ENCODE peak calls at places on chromosome 13, in seven cellular contexts. T is A549, V is gastrocnemius medialis, U is coronary artery, J is uterus, O is OCI-LY7, B is IMR-90. L is an unnamed sample.

GRCh38 chr13:26474286-26474685 is 83.2 kb upstream of the WASF3 start:
- DNase-seq in T (no peak), V (no peak), U (no peak), J (no peak), O (no peak), B (no peak), L (no peak)

GRCh38 chr13:102172406-102172805 is 229.4 kb downstream of the FGF14 start:
- DNase-seq in T (no peak), V (no peak), U (no peak), J (no peak), O (no peak), B (no peak), L (no peak)

GRCh38 chr13:109869312-109870237 is 83.2 kb upstream of the IRS2 start:
- DNase-seq in T (peak), V (peak), U (peak), J (peak), O (no peak), B (peak), L (peak)

GRCh38 chr13:43994999-43995859 is 115.5 kb downstream of the LACC1 start:
- DNase-seq in T (no peak), V (no peak), U (no peak), J (no peak), O (no peak), B (no peak), L (no peak)

GRCh38 chr13:107231941-107232340 is 664.0 kb upstream of the ARGLU1 start:
- DNase-seq in T (no peak), V (no peak), U (no peak), J (no peak), O (no peak), B (no peak), L (no peak)

GRCh38 chr13:78137404-78138142 is 218.9 kb upstream of the EDNRB start:
- DNase-seq in T (peak), V (no peak), U (no peak), J (no peak), O (peak), B (peak), L (no peak)

GRCh38 chr13:109840201-109840892 is 54.0 kb upstream of the IRS2 start:
- DNase-seq in T (no peak), V (no peak), U (no peak), J (no peak), O (no peak), B (peak), L (no peak)

GRCh38 chr13:73059460-73060250 is 850 bp downstream of the KLF5 start:
- DNase-seq in T (no peak), V (peak), U (no peak), J (peak), O (peak), B (peak), L (peak)

GRCh38 chr13:26923824-26924605 is 163.4 kb upstream of the GPR12 start:
- DNase-seq in T (no peak), V (no peak), U (no peak), J (no peak), O (no peak), B (peak), L (no peak)

GRCh38 chr13:99434258-99434788 is 66.9 kb upstream of the TM9SF2 start:
- DNase-seq in T (no peak), V (no peak), U (no peak), J (no peak), O (no peak), B (no peak), L (no peak)

GRCh38 chr13:111665691-111666095 is 345.3 kb downstream of the TEX29 start:
- DNase-seq in T (no peak), V (no peak), U (no peak), J (no peak), O (no peak), B (no peak), L (no peak)

GRCh38 chr13:107641574-107641973 is 573.8 kb downstream of the LIG4 start:
- DNase-seq in T (no peak), V (no peak), U (no peak), J (no peak), O (no peak), B (no peak), L (no peak)

GRCh38 chr13:80928241-80928640 is 587.3 kb upstream of the SPRY2 start:
- DNase-seq in T (no peak), V (no peak), U (no peak), J (no peak), O (no peak), B (no peak), L (no peak)

GRCh38 chr13:78596701-78597550 is 6.4 kb downstream of the POU4F1 start:
- DNase-seq in T (no peak), V (no peak), U (no peak), J (no peak), O (no peak), B (no peak), L (no peak)

GRCh38 chr13:55613429-55614187 is 1527.1 kb upstream of the PRR20A start:
- DNase-seq in T (no peak), V (no peak), U (no peak), J (no peak), O (no peak), B (no peak), L (no peak)

GRCh38 chr13:22135446-22135845 is 464.6 kb downstream of the FGF9 start:
- DNase-seq in T (no peak), V (no peak), U (no peak), J (no peak), O (no peak), B (no peak), L (no peak)

GRCh38 chr13:43304945-43305344 is 281.6 kb downstream of the DNAJC15 start:
- DNase-seq in T (no peak), V (no peak), U (no peak), J (no peak), O (no peak), B (no peak), L (no peak)

GRCh38 chr13:83248751-83249150 is 633.5 kb downstream of the SLITRK1 start:
- DNase-seq in T (no peak), V (no peak), U (no peak), J (no peak), O (no peak), B (no peak), L (no peak)

GRCh38 chr13:19927117-19927734 is 31.3 kb upstream of the ZMYM2 start:
- DNase-seq in T (peak), V (no peak), U (no peak), J (no peak), O (peak), B (peak), L (no peak)

DNA sequence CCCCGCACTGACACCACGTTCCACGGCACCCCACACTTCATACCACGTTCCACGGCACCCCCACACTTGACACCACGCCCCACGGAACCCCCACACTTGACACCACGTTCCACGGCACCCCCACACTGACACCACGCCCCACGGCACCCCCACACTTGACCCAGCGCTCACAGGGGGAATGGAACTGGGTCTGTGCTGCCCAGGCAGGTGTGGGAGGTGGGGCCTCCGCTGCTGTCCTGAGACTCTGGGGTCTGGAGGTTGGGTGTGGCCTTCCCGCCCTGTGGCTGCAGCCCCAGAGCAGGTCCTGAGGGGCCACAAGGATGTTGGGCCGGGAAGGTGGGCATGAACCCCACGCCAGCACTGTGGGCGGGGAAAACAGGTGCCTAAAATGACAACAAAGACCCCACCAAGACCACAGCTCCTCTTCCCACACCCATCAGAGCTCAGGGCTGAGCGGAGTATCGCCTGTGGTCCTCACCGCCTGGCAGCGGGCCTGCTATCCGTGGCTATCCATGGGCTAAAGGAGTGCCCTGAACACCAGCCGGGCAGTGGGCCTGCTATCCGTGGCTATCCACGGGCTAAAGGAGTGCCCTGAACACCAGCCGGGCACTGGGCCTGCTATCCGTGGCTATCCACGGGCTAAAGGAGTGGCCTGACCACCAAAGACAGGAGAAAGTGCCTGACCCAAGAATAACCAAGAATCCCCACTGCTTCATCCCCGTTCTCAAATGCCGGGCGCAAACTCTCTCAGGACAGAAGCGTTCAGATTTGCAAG is 59.9 kb upstream of the C13orf46 start:
- DNase-seq in T (no peak), V (no peak), U (no peak), J (no peak), O (no peak), B (no peak), L (no peak)
- H3K4me3 ChIP-seq in T (no peak), V (no peak), U (peak), J (peak), O (no peak), B (no peak), L (peak)

DNA sequence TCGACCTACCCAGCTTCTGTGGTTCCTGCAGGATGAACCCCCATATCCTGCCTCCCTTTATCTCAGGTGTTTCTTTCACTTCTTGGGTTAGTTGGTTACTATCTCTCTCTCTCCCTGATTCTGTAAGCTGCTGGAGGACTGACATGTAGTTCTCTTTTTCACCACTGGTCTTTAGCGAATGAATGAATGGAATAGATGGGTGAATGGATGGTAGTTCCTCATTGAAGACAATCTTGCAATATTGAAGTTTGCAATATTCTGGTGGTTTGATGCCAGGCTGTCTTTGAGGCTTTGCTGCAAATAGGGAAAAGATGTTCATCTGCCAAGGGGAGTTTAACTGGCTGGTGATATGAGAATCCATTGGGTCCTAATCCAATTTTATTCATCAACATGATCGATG is 120.2 kb downstream of the UBL3 start:
- DNase-seq in T (no peak), V (no peak), U (no peak), J (no peak), O (no peak), B (no peak), L (no peak)
- TF ChIP-seq CTCF in T (no peak), V (no peak), U (no peak), J (no peak), O (peak), B (no peak), L (no peak)

GRCh38 chr13:52158629-52159158 is 703 bp downstream of the NEK3 start:
- DNase-seq in T (no peak), V (no peak), U (no peak), J (peak), O (no peak), B (peak), L (no peak)

GRCh38 chr13:52155177-52155576 is 4.2 kb downstream of the NEK3 start:
- DNase-seq in T (no peak), V (no peak), U (no peak), J (no peak), O (no peak), B (no peak), L (no peak)

GRCh38 chr13:52159159-52159982 is at the start of gene NEK3:
- DNase-seq in T (peak), V (peak), U (peak), J (peak), O (peak), B (peak), L (peak)

GRCh38 chr13:52160053-52160452 is 656 bp upstream of the NEK3 start:
- DNase-seq in T (no peak), V (no peak), U (no peak), J (no peak), O (no peak), B (no peak), L (no peak)

GRCh38 chr13:52156724-52157251 is 2.6 kb downstream of the NEK3 start:
- DNase-seq in T (no peak), V (no peak), U (no peak), J (no peak), O (no peak), B (peak), L (no peak)
- H3K27ac ChIP-seq in T (no peak), V (no peak), U (no peak), J (no peak), O (no peak), B (no peak), L (peak)

GRCh38 chr13:32645854-32646253 is 59.6 kb downstream of the PDS5B start:
- DNase-seq in T (no peak), V (no peak), U (no peak), J (no peak), O (peak), B (no peak), L (no peak)
- H3K4me3 ChIP-seq in T (no peak), V (no peak), U (no peak), J (no peak), O (no peak), B (no peak), L (no peak)

DNA sequence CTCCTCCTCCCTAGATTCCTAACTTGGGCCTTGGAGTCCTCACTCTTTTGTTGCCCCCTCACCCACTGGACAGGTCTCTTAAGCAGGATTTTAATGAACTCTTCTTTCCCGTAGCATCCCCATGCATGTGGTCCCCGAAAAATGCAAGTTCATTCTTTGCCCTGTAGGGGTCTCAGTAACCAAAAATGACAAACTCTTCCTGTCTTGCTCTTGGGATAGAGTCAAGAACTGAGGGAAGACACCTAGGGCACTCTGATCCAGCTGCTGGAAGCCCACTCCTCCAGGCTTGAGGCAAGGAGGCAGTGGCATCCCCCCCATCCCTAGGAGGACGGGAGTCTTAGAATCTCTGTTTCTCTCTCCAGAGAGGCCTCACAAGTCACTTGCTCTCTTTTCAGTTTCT is 987.0 kb downstream of the DIAPH3 start:
- DNase-seq in T (no peak), V (no peak), U (no peak), J (no peak), O (peak), B (no peak), L (no peak)
- TF ChIP-seq CTCF in T (no peak), V (no peak), U (no peak), J (no peak), O (peak), B (peak), L (no peak)

GRCh38 chr13:37615271-37615670 is 16.7 kb upstream of the POSTN start:
- DNase-seq in T (no peak), V (no peak), U (no peak), J (no peak), O (no peak), B (no peak), L (no peak)

GRCh38 chr13:37621811-37622361 is 23.3 kb upstream of the POSTN start:
- DNase-seq in T (no peak), V (no peak), U (no peak), J (peak), O (no peak), B (peak), L (no peak)

GRCh38 chr13:37617162-37617561 is 18.6 kb upstream of the POSTN start:
- DNase-seq in T (no peak), V (no peak), U (no peak), J (no peak), O (no peak), B (peak), L (no peak)

GRCh38 chr13:37616131-37616530 is 17.6 kb upstream of the POSTN start:
- DNase-seq in T (no peak), V (no peak), U (no peak), J (no peak), O (no peak), B (peak), L (no peak)

DNA sequence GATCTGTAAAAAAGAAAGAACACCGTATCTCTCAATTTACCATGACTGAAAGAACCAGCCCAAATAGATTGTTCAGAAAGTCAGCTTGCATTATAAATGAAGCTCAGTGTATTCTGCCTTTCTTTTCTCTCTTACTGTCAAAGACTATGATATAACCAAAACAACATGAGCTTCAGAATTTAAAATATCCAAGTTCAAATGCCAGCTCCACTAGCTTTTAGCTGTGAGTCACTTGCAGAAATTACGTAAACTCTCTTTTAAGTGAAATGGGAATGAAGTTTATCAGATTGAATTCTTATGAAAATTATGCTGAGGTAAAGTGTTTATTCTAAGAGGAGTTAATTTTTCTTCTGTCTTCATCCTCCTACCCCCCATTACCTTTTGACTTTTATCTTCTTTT is 20.0 kb upstream of the POSTN start:
- DNase-seq in T (no peak), V (no peak), U (no peak), J (no peak), O (no peak), B (peak), L (no peak)
- H3K27ac ChIP-seq in T (no peak), V (no peak), U (no peak), J (no peak), O (no peak), B (no peak), L (no peak)

DNA sequence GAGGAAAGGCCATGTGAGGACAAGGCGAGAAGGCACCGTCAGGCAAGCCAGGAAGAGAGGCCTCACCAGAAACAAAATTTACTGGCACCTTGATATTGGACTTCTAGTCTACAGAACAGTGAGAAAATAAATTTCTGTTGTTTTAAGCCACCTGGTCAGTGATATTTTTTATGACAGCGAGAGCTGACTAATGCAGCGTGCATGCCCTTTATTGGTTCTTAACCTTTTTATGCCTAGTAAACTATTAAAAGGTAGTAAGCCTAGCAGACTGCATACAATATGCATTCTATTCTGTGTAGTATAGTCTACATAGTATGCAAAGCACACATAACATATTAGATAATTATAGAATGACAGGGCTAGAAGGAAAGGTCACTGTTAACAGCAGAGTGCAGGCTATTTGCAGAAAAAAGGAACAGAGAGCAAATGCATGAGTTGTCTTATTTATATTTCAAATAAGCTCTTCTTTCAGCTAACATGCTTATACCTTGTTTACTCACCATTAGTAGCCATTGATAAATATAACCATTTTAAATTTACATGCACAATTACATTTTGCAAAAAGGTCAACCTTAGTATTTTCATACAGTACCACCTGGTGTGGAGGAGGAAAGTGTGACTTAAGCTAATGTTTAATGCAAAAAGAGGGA is 25.3 kb upstream of the KATNAL1 start:
- DNase-seq in T (no peak), V (no peak), U (no peak), J (peak), O (peak), B (no peak), L (no peak)
- H3K4me3 ChIP-seq in T (no peak), V (no peak), U (no peak), J (no peak), O (peak), B (no peak), L (no peak)

L was measured in dorsolateral prefrontal cortex.